ENCODE peak calls at places on chromosomes 12 and 14, in ten cellular contexts. V is activated T-helper 1 cell treated with anti-CD3 and anti-CD28 coated beads, Interleukin-12 subunit alpha, Interleukin-12 subunit beta, Interleukin-2, Interleukin-4 antibody, amounts not matched to agents 30 ng/mL and 10 ng/mL and 1 ng/mL, durations not matched to agents 14 hours and 24 hours and 36 hours; P is HS-27A; Z is activated CD4-positive, CD25-positive, alpha-beta regulatory T cell; N is NCI-H345; H is tibial artery; A is glomerular endothelial cell; D is activated effector memory CD4-positive, alpha-beta T cell treated with anti-CD3 and anti-CD28 coated beads, Interleukin-2, amount 50 U/mL, for 16 hours; S is CD4-positive, alpha-beta memory T cell; I is OCI-M1. E is an unnamed sample.

GRCh38 chr14:60807971-60808370 is 73.4 kb downstream of the MNAT1 start:
- DNase-seq in D (no peak), S (no peak), I (no peak), V (no peak), P (no peak), Z (no peak), H (no peak), A (no peak), N (no peak), E (no peak)

GRCh38 chr14:103544627-103545218 is 15.7 kb downstream of the TRMT61A start:
- DNase-seq in D (no peak), Z (no peak), S (no peak), H (peak; percentile 61), N (no peak), I (no peak), V (no peak), A (no peak), P (no peak), E (no peak)

GRCh38 chr14:67446371-67447032 is 34.5 kb upstream of the PLEK2 start:
- DNase-seq in H (no peak), S (no peak), A (no peak), D (no peak), N (peak; percentile 66), V (no peak), Z (no peak), P (no peak), I (no peak), E (no peak)

GRCh38 chr14:68081489-68081888 is 261.9 kb downstream of the RAD51B start:
- DNase-seq in N (no peak), S (no peak), Z (no peak), I (no peak), D (no peak), V (no peak), A (no peak), P (no peak), H (no peak), E (no peak)

GRCh38 chr14:49598479-49599301 is at the start of gene LRR1:
- DNase-seq in V (peak; percentile 82), I (peak; percentile 83), N (peak; percentile 78), D (peak; percentile 95), A (no peak), H (peak; percentile 91), P (peak; percentile 73), Z (peak; percentile 75), S (peak; percentile 91), E (peak; percentile 91)

GRCh38 chr14:59698793-59699192 is 122.2 kb upstream of the CCDC175 start:
- DNase-seq in H (no peak), A (no peak), N (no peak), Z (no peak), D (no peak), I (no peak), P (no peak), V (no peak), S (no peak), E (no peak)

GRCh38 chr14:82710257-82710841 is 1176.7 kb upstream of the SEL1L start:
- DNase-seq in Z (no peak), N (peak; percentile 21), A (peak; percentile 25), P (peak; percentile 50), D (no peak), I (peak; percentile 72), V (peak; percentile 5), H (no peak), S (no peak), E (peak; percentile 71)

GRCh38 chr12:106918746-106919145 is 37.0 kb upstream of the TMEM263 start:
- DNase-seq in V (no peak), Z (no peak), S (no peak), N (peak; percentile 60), P (no peak), D (no peak), I (peak; percentile 60), H (no peak), A (no peak), E (peak; percentile 60)

GRCh38 chr12:664075-664778 is 982 bp upstream of the NINJ2 start:
- DNase-seq in Z (no peak), P (no peak), S (no peak), D (no peak), N (no peak), I (no peak), V (no peak), A (no peak), H (no peak), E (no peak)

GRCh38 chr12:122126342-122126635 is 47.7 kb downstream of the IL31 start:
- DNase-seq in A (no peak), P (no peak), S (no peak), N (no peak), Z (no peak), I (no peak), D (no peak), V (no peak), H (no peak), E (no peak)

GRCh38 chr14:76101980-76102379 is 49.7 kb upstream of the GPATCH2L start:
- DNase-seq in P (no peak), N (no peak), Z (no peak), A (no peak), D (no peak), S (no peak), H (no peak), V (no peak), I (no peak), E (no peak)

GRCh38 chr12:49189731-49190314 is 943 bp upstream of the TUBA1A start:
- DNase-seq in D (no peak), I (no peak), Z (no peak), P (no peak), H (no peak), A (no peak), V (no peak), S (no peak), N (no peak), E (no peak)

GRCh38 chr12:44618960-44619359 is 257.2 kb downstream of the NELL2 start:
- DNase-seq in N (no peak), H (no peak), V (no peak), D (no peak), A (no peak), P (no peak), Z (no peak), S (no peak), I (no peak), E (no peak)

GRCh38 chr14:94505641-94506040 is 3.6 kb downstream of the SERPINA12 start:
- DNase-seq in A (no peak), V (no peak), N (no peak), S (no peak), P (no peak), H (no peak), I (no peak), D (no peak), Z (no peak), E (no peak)

GRCh38 chr14:91947196-91948184 is at the start of gene FBLN5:
- DNase-seq in H (peak; percentile 84), N (no peak), I (peak; percentile 2), S (peak; percentile 7), P (peak; percentile 24), V (no peak), Z (no peak), A (no peak), D (peak; percentile 72), E (peak; percentile 11)

GRCh38 chr14:68874746-68875155 is 81.9 kb upstream of the ZFP36L1 start:
- DNase-seq in N (no peak), D (peak; percentile 73), Z (no peak), S (no peak), H (peak; percentile 69), P (no peak), A (no peak), I (no peak), V (no peak), E (no peak)

GRCh38 chr14:98345186-98345585 is 926.8 kb downstream of the BCL11B start:
- DNase-seq in I (no peak), H (no peak), S (no peak), P (no peak), Z (no peak), D (no peak), A (no peak), N (no peak), V (no peak), E (no peak)

GRCh38 chr14:31543969-31544799 is 17.0 kb upstream of the NUBPL start:
- DNase-seq in H (no peak), S (no peak), I (peak; percentile 1), V (no peak), A (no peak), N (no peak), P (no peak), D (no peak), Z (no peak), E (no peak)

GRCh38 chr14:38065101-38065762 is 142.5 kb upstream of the SSTR1 start:
- DNase-seq in V (peak; percentile 64), A (no peak), S (peak; percentile 83), P (no peak), N (no peak), H (no peak), Z (peak; percentile 35), I (no peak), D (peak; percentile 77), E (no peak)

GRCh38 chr12:120376009-120376408 is 7.0 kb upstream of the MSI1 start:
- DNase-seq in Z (no peak), V (no peak), H (no peak), I (no peak), P (no peak), D (no peak), A (no peak), N (no peak), S (no peak), E (no peak)

GRCh38 chr14:100640481-100641273 is 53.5 kb upstream of the BEGAIN start:
- DNase-seq in D (peak; percentile 87), V (peak; percentile 79), N (no peak), Z (peak; percentile 60), H (no peak), I (peak; percentile 54), A (no peak), S (peak; percentile 81), P (no peak), E (peak; percentile 92)

E was measured in NB4.